ENCODE peak calls at places on chromosome 7, in seven cellular contexts. N is tibial artery, J is aorta, G is Peyer's patch, H is foreskin keratinocyte, V is neuronal stem cell, I is heart right ventricle. A is an unnamed sample.

GRCh38 chr7:1286946-1287628 is 54.4 kb downstream of the UNCX start:
- DNase-seq in I (no peak), H (no peak), G (no peak), N (no peak), V (no peak), J (peak; percentile 63), A (no peak)

GRCh38 chr7:130356121-130356759 is 11.6 kb downstream of the CPA5 start:
- DNase-seq in V (peak; percentile 62), N (peak; percentile 34), H (peak; percentile 99), G (no peak), J (no peak), I (peak; percentile 38), A (no peak)

GRCh38 chr7:44103941-44104879 is at the start of gene AEBP1:
- DNase-seq in H (no peak), I (no peak), G (peak; percentile 41), N (no peak), V (peak; percentile 30), J (peak; percentile 83), A (peak; percentile 30)

GRCh38 chr7:71683382-71683781 is 551.4 kb downstream of the GALNT17 start:
- DNase-seq in G (no peak), H (no peak), N (no peak), I (no peak), J (no peak), V (no peak), A (no peak)

GRCh38 chr7:4650471-4651047 is 31.5 kb upstream of the FOXK1 start:
- DNase-seq in H (no peak), I (peak; percentile 41), V (peak; percentile 83), J (peak; percentile 78), G (no peak), N (no peak), A (no peak)

GRCh38 chr7:135206887-135207738 is 4.2 kb downstream of the WDR91 start:
- DNase-seq in N (no peak), G (no peak), J (no peak), V (no peak), I (no peak), H (no peak), A (no peak)

GRCh38 chr7:37365405-37365804 is 83.3 kb downstream of the ELMO1 start:
- DNase-seq in J (no peak), V (no peak), G (no peak), N (no peak), H (no peak), I (no peak), A (no peak)

GRCh38 chr7:87878208-87878735 is 2.0 kb downstream of the DBF4 start:
- DNase-seq in I (no peak), N (no peak), V (no peak), G (no peak), H (peak; percentile 6), J (no peak), A (no peak)

GRCh38 chr7:132386249-132386681 is 190.0 kb downstream of the PLXNA4 start:
- DNase-seq in J (peak; percentile 81), G (no peak), N (peak; percentile 61), I (peak; percentile 46), H (no peak), V (no peak), A (no peak)

GRCh38 chr7:100785878-100786277 is 41.4 kb downstream of the EPHB4 start:
- DNase-seq in V (no peak), H (no peak), J (no peak), N (no peak), I (no peak), G (no peak), A (no peak)

GRCh38 chr7:32163141-32163806 is 93.1 kb upstream of the PDE1C start:
- DNase-seq in V (no peak), N (peak; percentile 56), I (peak; percentile 37), H (peak; percentile 92), G (no peak), J (peak; percentile 88), A (no peak)

GRCh38 chr7:56097700-56098099 is 4.9 kb upstream of the PHKG1 start:
- DNase-seq in J (peak; percentile 79), V (no peak), N (peak; percentile 57), G (no peak), H (no peak), I (no peak), A (no peak)

GRCh38 chr7:94440460-94441039 is 45.9 kb downstream of the COL1A2 start:
- DNase-seq in G (no peak), V (no peak), N (no peak), J (no peak), I (no peak), H (peak; percentile 13), A (no peak)

GRCh38 chr7:22671177-22671879 is 55.7 kb upstream of the IL6 start:
- DNase-seq in H (no peak), V (no peak), G (no peak), I (no peak), N (no peak), J (no peak), A (no peak)

GRCh38 chr7:50317221-50317678 is 12.7 kb downstream of the IKZF1 start:
- DNase-seq in N (no peak), J (no peak), I (no peak), H (no peak), V (no peak), G (no peak), A (peak; percentile 56)

GRCh38 chr7:143372070-143372469 is 9.1 kb upstream of the ZYX start:
- DNase-seq in V (no peak), N (peak; percentile 81), J (peak; percentile 75), H (peak; percentile 71), I (peak; percentile 57), G (peak; percentile 48), A (no peak)

GRCh38 chr7:27302590-27302989 is 60.0 kb downstream of the EVX1 start:
- DNase-seq in G (no peak), N (no peak), H (no peak), I (no peak), V (no peak), J (no peak), A (no peak)

GRCh38 chr7:120856198-120856597 is 1.7 kb downstream of the TSPAN12 start:
- DNase-seq in I (no peak), G (no peak), N (no peak), J (no peak), V (no peak), H (no peak), A (no peak)

GRCh38 chr7:41298343-41298875 is 404.5 kb downstream of the INHBA start:
- DNase-seq in N (no peak), V (no peak), J (no peak), G (no peak), H (no peak), I (no peak), A (no peak)

DNA sequence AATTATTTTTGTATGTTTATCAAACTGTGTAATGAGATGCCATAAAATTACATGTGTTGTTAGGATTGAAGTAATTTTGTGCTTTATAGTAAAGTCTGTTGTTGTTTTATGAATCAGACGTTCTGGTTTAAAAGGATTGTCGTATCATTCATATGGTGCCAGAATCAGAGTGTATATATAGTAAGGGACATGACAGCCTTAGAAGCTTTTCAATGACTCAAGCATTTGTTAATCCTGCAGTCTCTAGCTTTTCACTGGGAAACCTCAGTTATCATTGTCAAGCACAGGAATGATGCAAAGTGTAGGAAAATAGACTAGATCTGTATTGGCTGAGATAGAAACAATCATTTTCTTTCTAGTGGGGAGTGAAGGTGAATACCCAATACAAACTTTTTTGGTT is 57.5 kb downstream of the TRRAP start:
- DNase-seq in I (no peak), H (no peak), G (no peak), V (no peak), J (no peak), N (no peak), A (no peak)
- H3K4me1 ChIP-seq in I (peaks cover 4% of the 10 kb centered on the region), H (no peaks in the 10 kb centered on the region), G (no peaks in the 10 kb centered on the region), V (no peaks in the 10 kb centered on the region), J (no peaks in the 10 kb centered on the region), N (no peaks in the 10 kb centered on the region), A (peaks cover 13% of the 10 kb centered on the region)

GRCh38 chr7:138002828-138003189 is 923 bp upstream of the CREB3L2 start:
- DNase-seq in V (no peak), H (no peak), G (no peak), N (no peak), I (no peak), J (no peak), A (no peak)

GRCh38 chr7:137999496-138000080 is 2.3 kb downstream of the CREB3L2 start:
- DNase-seq in V (no peak), I (no peak), G (no peak), H (peak; percentile 70), N (no peak), J (no peak), A (no peak)

GRCh38 chr7:138002096-138002827 is 376 bp upstream of the CREB3L2 start:
- DNase-seq in J (peak; percentile 99), V (peak; percentile 100), N (peak; percentile 98), G (peak; percentile 99), I (peak; percentile 98), H (peak; percentile 99), A (peak; percentile 99)

GRCh38 chr7:138000081-138000701 is 1.7 kb downstream of the CREB3L2 start:
- DNase-seq in I (peak; percentile 23), N (peak; percentile 51), G (no peak), H (peak; percentile 51), J (peak; percentile 77), V (peak; percentile 78), A (no peak)

GRCh38 chr7:138001529-138002095 is at the start of gene CREB3L2:
- DNase-seq in G (peak; percentile 56), I (peak; percentile 68), N (peak; percentile 73), V (no peak), H (no peak), J (peak; percentile 89), A (peak; percentile 63)
- H3K27ac ChIP-seq in G (peak within 1 kb of the TSS; percentile 97), I (peak within 1 kb of the TSS; percentile 97), N (peak within 1 kb of the TSS; percentile 96), V (peak within 1 kb of the TSS; percentile 89), H (peak within 1 kb of the TSS; percentile 74), J (peak within 1 kb of the TSS; percentile 96), A (peak within 1 kb of the TSS; percentile 79)

GRCh38 chr7:30849565-30849964 is 62.1 kb upstream of the AQP1 start:
- DNase-seq in V (no peak), G (no peak), J (no peak), N (no peak), H (no peak), I (no peak), A (no peak)
- H3K4me1 ChIP-seq in V (peaks cover 5% of the 10 kb centered on the region), G (no peaks in the 10 kb centered on the region), J (no peaks in the 10 kb centered on the region), N (peaks cover 67% of the 10 kb centered on the region), H (peaks cover 4% of the 10 kb centered on the region), I (peaks cover 35% of the 10 kb centered on the region), A (no peaks in the 10 kb centered on the region)

GRCh38 chr7:151012921-151013347 is 11.4 kb downstream of the ATG9B start:
- DNase-seq in J (no peak), I (no peak), V (no peak), N (no peak), G (no peak), H (no peak), A (no peak)
- H3K27ac ChIP-seq in J (no peak overlapping the region), I (no peak overlapping the region), V (peak overlapping the region; percentile 47), N (no peak overlapping the region), G (peak overlapping the region; percentile 59), H (no peak overlapping the region), A (peak overlapping the region; percentile 96)

GRCh38 chr7:116213361-116214155 is 3.2 kb downstream of the TES start:
- DNase-seq in J (no peak), V (no peak), G (no peak), H (no peak), I (no peak), N (no peak), A (no peak)
- H3K4me1 ChIP-seq in J (peaks cover 6% of the 10 kb centered on the region), V (peaks cover 3% of the 10 kb centered on the region), G (no peaks in the 10 kb centered on the region), H (peaks cover 51% of the 10 kb centered on the region), I (peaks cover 33% of the 10 kb centered on the region), N (peaks cover 36% of the 10 kb centered on the region), A (peaks cover 81% of the 10 kb centered on the region)

GRCh38 chr7:104779888-104780287 is 234.1 kb upstream of the KMT2E start:
- DNase-seq in N (no peak), G (no peak), J (no peak), I (no peak), V (no peak), H (no peak), A (no peak)
- H3K27ac ChIP-seq in N (no peak overlapping the region), G (no peak overlapping the region), J (no peak overlapping the region), I (no peak overlapping the region), V (no peak overlapping the region), H (no peak overlapping the region), A (no peak overlapping the region)

A was measured in CD4-positive, CD25-positive, alpha-beta regulatory T cell.